ENCODE peak calls at places on chromosomes 3 and 15, in seven cellular contexts. Y is lower leg skin, X is upper lobe of left lung, J is thyroid gland, U is breast epithelium, Q is H1, I is IMR-90. S is an unnamed sample.

GRCh38 chr15:67542192-67542461 is 376 bp upstream of the MAP2K5 start:
- DNase-seq in Y (no peak), X (no peak), J (no peak), U (no peak), Q (no peak), I (no peak), S (no peak)

GRCh38 chr3:108879915-108880314 is 57.3 kb downstream of the TRAT1 start:
- DNase-seq in Y (no peak), X (no peak), J (no peak), U (no peak), Q (no peak), I (no peak), S (no peak)

GRCh38 chr15:74799843-74800558 is 12.6 kb upstream of the LMAN1L start:
- DNase-seq in Y (peak; percentile 94), X (peak; percentile 95), J (peak; percentile 65), U (peak; percentile 62), Q (peak; percentile 96), I (peak; percentile 52), S (peak; percentile 78)

GRCh38 chr3:138444104-138444503 is 9.7 kb downstream of the ESYT3 start:
- DNase-seq in Y (no peak), X (no peak), J (no peak), U (peak; percentile 3), Q (no peak), I (no peak), S (no peak)

GRCh38 chr3:177336841-177337430 is 139.7 kb upstream of the TBL1XR1 start:
- DNase-seq in Y (no peak), X (no peak), J (no peak), U (no peak), Q (peak; percentile 22), I (peak; percentile 27), S (no peak)

GRCh38 chr15:73717206-73717605 is 33.0 kb downstream of the CD276 start:
- DNase-seq in Y (no peak), X (no peak), J (no peak), U (no peak), Q (no peak), I (no peak), S (no peak)

GRCh38 chr3:101849714-101850326 is 506 bp downstream of the NFKBIZ start:
- DNase-seq in Y (peak; percentile 90), X (no peak), J (peak; percentile 59), U (no peak), Q (peak; percentile 69), I (no peak), S (peak; percentile 45)

GRCh38 chr3:156838035-156838434 is 11.9 kb downstream of the LEKR1 start:
- DNase-seq in Y (no peak), X (no peak), J (no peak), U (no peak), Q (no peak), I (no peak), S (no peak)

GRCh38 chr15:63978511-63979226 is 67.6 kb downstream of the DAPK2 start:
- DNase-seq in Y (peak; percentile 46), X (no peak), J (no peak), U (no peak), Q (peak; percentile 39), I (no peak), S (no peak)

GRCh38 chr15:76667943-76668715 is 237.0 kb downstream of the SCAPER start:
- DNase-seq in Y (no peak), X (no peak), J (no peak), U (no peak), Q (no peak), I (peak; percentile 25), S (no peak)

GRCh38 chr15:48112242-48112641 is 8.5 kb upstream of the SLC24A5 start:
- DNase-seq in Y (no peak), X (no peak), J (peak; percentile 7), U (no peak), Q (peak; percentile 57), I (peak; percentile 30), S (peak; percentile 40)

GRCh38 chr3:57256844-57257243 is 29.3 kb downstream of the APPL1 start:
- DNase-seq in Y (no peak), X (no peak), J (no peak), U (no peak), Q (no peak), I (no peak), S (no peak)

GRCh38 chr15:56460947-56461346 is 4.0 kb downstream of the MNS1 start:
- DNase-seq in Y (no peak), X (no peak), J (no peak), U (no peak), Q (no peak), I (no peak), S (no peak)

GRCh38 chr15:69450968-69451695 is 1.5 kb upstream of the RPLP1 start:
- DNase-seq in Y (peak; percentile 80), X (no peak), J (no peak), U (no peak), Q (no peak), I (no peak), S (no peak)

GRCh38 chr3:187987919-187988318 is 166.0 kb upstream of the LPP start:
- DNase-seq in Y (no peak), X (no peak), J (no peak), U (no peak), Q (no peak), I (no peak), S (no peak)

GRCh38 chr15:94327356-94327936 is 96.1 kb downstream of the MCTP2 start:
- DNase-seq in Y (no peak), X (no peak), J (no peak), U (no peak), Q (no peak), I (peak; percentile 50), S (no peak)

GRCh38 chr3:159788291-159788690 is 200.3 kb upstream of the IL12A start:
- DNase-seq in Y (no peak), X (no peak), J (no peak), U (no peak), Q (no peak), I (no peak), S (no peak)

GRCh38 chr3:88189361-88189810 is 39.6 kb downstream of the C3orf38 start:
- DNase-seq in Y (no peak), X (no peak), J (no peak), U (no peak), Q (no peak), I (no peak), S (no peak)

GRCh38 chr3:67290424-67290823 is 292.3 kb downstream of the KBTBD8 start:
- DNase-seq in Y (no peak), X (no peak), J (no peak), U (no peak), Q (no peak), I (no peak), S (peak; percentile 24)

GRCh38 chr15:66038387-66039116 is 169.3 kb downstream of the RAB11A start:
- DNase-seq in Y (no peak), X (no peak), J (no peak), U (no peak), Q (no peak), I (no peak), S (no peak)

GRCh38 chr3:127009531-127009930 is 26.6 kb downstream of the PLXNA1 start:
- DNase-seq in Y (no peak), X (no peak), J (no peak), U (no peak), Q (no peak), I (no peak), S (no peak)

GRCh38 chr3:43286115-43286885 is at the start of gene SNRK:
- DNase-seq in Y (peak; percentile 98), X (peak; percentile 100), J (peak; percentile 86), U (peak; percentile 87), Q (peak; percentile 99), I (peak; percentile 64), S (peak; percentile 87)
- TF ChIP-seq CTCF in Y (no peak), X (peak; percentile 18), J (peak; percentile 33), U (peak; percentile 26), Q (no peak), I (peak; percentile 26), S (peak; percentile 42)

GRCh38 chr3:19757773-19758172 is 176.2 kb downstream of the EFHB start:
- DNase-seq in Y (no peak), X (no peak), J (no peak), U (no peak), Q (no peak), I (no peak), S (no peak)
- TF ChIP-seq POLR2A in Y (no peak), X (no peak), J (no peak), U (no peak), Q (no peak), I (no peak), S (no peak)

DNA sequence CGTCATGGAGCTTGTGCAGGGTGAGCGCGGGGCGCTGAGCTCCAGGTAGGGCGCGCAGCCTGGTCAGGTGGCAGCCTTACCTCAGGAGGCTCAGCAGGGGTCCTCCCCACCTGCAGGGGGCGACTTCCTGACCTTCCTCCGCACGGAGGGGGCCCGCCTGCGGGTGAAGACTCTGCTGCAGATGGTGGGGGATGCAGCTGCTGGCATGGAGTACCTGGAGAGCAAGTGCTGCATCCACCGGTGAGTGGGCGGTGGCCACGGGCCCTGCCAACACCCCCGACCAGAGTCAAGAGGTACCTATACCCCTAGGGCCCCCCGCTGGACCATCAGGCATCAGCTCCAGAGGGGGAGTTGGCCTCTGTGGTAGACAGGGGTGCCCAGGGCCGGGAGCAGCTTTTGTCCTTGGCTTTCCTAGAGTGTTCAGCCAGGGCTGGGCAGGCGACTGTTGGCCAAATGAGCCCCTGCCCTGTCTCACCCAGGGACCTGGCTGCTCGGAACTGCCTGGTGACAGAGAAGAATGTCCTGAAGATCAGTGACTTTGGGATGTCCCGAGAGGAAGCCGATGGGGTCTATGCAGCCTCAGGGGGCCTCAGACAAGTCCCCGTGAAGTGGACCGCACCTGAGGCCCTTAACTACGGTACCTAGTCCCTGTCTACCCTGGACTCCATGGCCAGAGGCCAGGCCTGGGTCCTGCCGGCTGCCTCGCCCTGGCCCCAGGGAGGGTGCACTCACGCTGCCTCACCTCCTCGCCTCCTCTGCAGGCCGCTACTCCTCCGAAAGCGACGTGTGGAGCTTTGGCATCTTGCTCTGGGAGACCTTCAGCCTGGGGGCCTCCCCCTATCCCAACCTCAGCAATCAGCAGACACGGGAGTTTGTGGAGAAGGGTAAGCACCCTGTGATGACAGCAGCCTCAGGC is 9.1 kb downstream of the FES start:
- DNase-seq in Y (no peak), X (no peak), J (no peak), U (no peak), Q (no peak), I (no peak), S (no peak)
- TF ChIP-seq CTCF in Y (no peak), X (no peak), J (no peak), U (no peak), Q (no peak), I (no peak), S (no peak)

GRCh38 chr15:70763950-70764730 is 782 bp upstream of the UACA start:
- DNase-seq in Y (no peak), X (no peak), J (peak; percentile 40), U (no peak), Q (no peak), I (no peak), S (peak; percentile 28)

GRCh38 chr15:70761046-70761445 is 2.3 kb downstream of the UACA start:
- DNase-seq in Y (no peak), X (no peak), J (no peak), U (no peak), Q (no peak), I (no peak), S (no peak)

GRCh38 chr15:70761931-70762468 is 1.4 kb downstream of the UACA start:
- DNase-seq in Y (no peak), X (no peak), J (no peak), U (no peak), Q (no peak), I (no peak), S (no peak)

GRCh38 chr15:70763120-70763949 is at the start of gene UACA:
- DNase-seq in Y (peak; percentile 99), X (peak; percentile 97), J (peak; percentile 98), U (peak; percentile 98), Q (peak; percentile 99), I (peak; percentile 96), S (peak; percentile 98)

GRCh38 chr15:70762469-70763119 is 764 bp downstream of the UACA start:
- DNase-seq in Y (peak; percentile 89), X (peak; percentile 87), J (peak; percentile 52), U (peak; percentile 53), Q (peak; percentile 67), I (peak; percentile 75), S (peak; percentile 64)
- TF ChIP-seq POLR2A in Y (no peak), X (no peak), J (peak; percentile 24), U (no peak), Q (no peak), I (peak; percentile 66), S (peak; percentile 6)

S was measured in body of pancreas.